ENCODE peak calls at places on chromosomes 6 and 20, in ten cellular contexts. V is esophagus squamous epithelium; I is transverse colon; Y is psoas muscle; K is heart left ventricle; A is CD8-positive, alpha-beta T cell; H is lung; W is uterus; D is IMR-90; F is SK-N-SH. C is an unnamed sample. For H3K4me1, the result is how much of the 10 kb centered on the place peaks cover.

GRCh38 chr20:40046703-40047102 is 642.3 kb downstream of the MAFB start:
- DNase-seq in V (no peak), I (no peak), Y (no peak), K (no peak), A (no peak), H (no peak), W (no peak), D (no peak), F (no peak), C (no peak)

GRCh38 chr20:42589976-42590639 is 599.6 kb downstream of the PTPRT start:
- DNase-seq in V (no peak), I (no peak), Y (no peak), K (no peak), A (no peak), H (no peak), W (no peak), D (no peak), F (no peak), C (no peak)

GRCh38 chr6:14059791-14060436 is 57.7 kb upstream of the CD83 start:
- DNase-seq in V (no peak), I (no peak), Y (peak), K (peak), A (no peak), H (peak), W (no peak), D (no peak), F (peak), C (peak)

GRCh38 chr20:45937765-45938164 is 3.3 kb downstream of the PCIF1 start:
- DNase-seq in V (no peak), I (no peak), Y (no peak), K (no peak), A (no peak), H (no peak), W (no peak), D (peak), F (no peak), C (no peak)

GRCh38 chr20:53157443-53158408 is 185.6 kb downstream of the TSHZ2 start:
- DNase-seq in V (no peak), I (peak), Y (peak), K (no peak), A (peak), H (peak), W (no peak), D (peak), F (no peak), C (peak)

GRCh38 chr6:119110601-119111548 is 32.4 kb upstream of the FAM184A start:
- DNase-seq in V (no peak), I (peak), Y (no peak), K (no peak), A (peak), H (peak), W (peak), D (peak), F (peak), C (peak)

GRCh38 chr20:63230800-63231268 is 4.9 kb upstream of the BIRC7 start:
- DNase-seq in V (no peak), I (peak), Y (peak), K (peak), A (no peak), H (no peak), W (peak), D (peak), F (peak), C (peak)

GRCh38 chr6:151428336-151428735 is 23.6 kb downstream of the RMND1 start:
- DNase-seq in V (no peak), I (no peak), Y (no peak), K (no peak), A (no peak), H (no peak), W (no peak), D (no peak), F (no peak), C (no peak)

GRCh38 chr6:44111434-44112417 is 15.5 kb downstream of the MRPL14 start:
- DNase-seq in V (no peak), I (no peak), Y (no peak), K (no peak), A (no peak), H (no peak), W (no peak), D (no peak), F (no peak), C (no peak)

GRCh38 chr6:43707767-43708166 is 20.2 kb upstream of the MRPS18A start:
- DNase-seq in V (no peak), I (no peak), Y (no peak), K (no peak), A (no peak), H (no peak), W (no peak), D (no peak), F (no peak), C (no peak)

GRCh38 chr20:561437-562231 is 18.0 kb upstream of the CSNK2A1 start:
- DNase-seq in V (no peak), I (peak), Y (peak), K (peak), A (peak), H (peak), W (peak), D (peak), F (peak), C (peak)

GRCh38 chr6:109808837-109809236 is 117.7 kb downstream of the FIG4 start:
- DNase-seq in V (no peak), I (no peak), Y (no peak), K (no peak), A (no peak), H (no peak), W (no peak), D (no peak), F (no peak), C (no peak)

GRCh38 chr6:21442874-21443273 is 150.7 kb upstream of the SOX4 start:
- DNase-seq in V (no peak), I (no peak), Y (no peak), K (no peak), A (no peak), H (no peak), W (no peak), D (no peak), F (no peak), C (no peak)
- H3K4me3 ChIP-seq in V (no peak), I (no peak), Y (no peak), K (no peak), A (no peak), H (no peak), W (no peak), D (no peak), F (no peak), C (no peak)

DNA sequence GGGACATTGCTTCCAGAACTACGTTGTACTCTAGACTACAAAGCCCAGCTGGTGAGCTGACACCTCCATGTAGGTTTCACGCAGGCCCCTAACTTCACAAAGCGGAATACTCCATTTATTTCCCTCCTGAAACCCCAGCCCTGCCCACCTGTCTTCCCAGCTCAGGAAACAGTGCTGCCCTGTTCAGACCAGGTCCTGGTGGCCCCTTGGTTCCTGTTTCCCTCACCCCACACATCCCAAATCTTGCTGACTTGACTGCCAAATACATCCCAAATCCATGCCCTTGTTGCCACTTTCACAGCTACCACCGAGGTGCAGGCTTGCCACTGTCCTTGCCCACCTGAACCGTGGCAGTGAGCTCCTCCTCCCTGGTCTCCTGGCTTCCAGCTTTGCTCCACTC is 113.1 kb upstream of the PTPN1 start:
- DNase-seq in V (no peak), I (no peak), Y (no peak), K (no peak), A (no peak), H (no peak), W (no peak), D (no peak), F (no peak), C (no peak)
- H3K4me1 ChIP-seq in V (under half), I (under half), Y (half or more), K (under half), A (under half), H (under half), W (under half), D (under half), F (under half), C (under half)

GRCh38 chr20:33013701-33014326 is 6.3 kb downstream of the BPIFB2 start:
- DNase-seq in V (no peak), I (no peak), Y (no peak), K (no peak), A (no peak), H (no peak), W (no peak), D (no peak), F (no peak), C (no peak)
- TF ChIP-seq CTCF in V (no peak), I (no peak), Y (no peak), K (no peak), A (no peak), H (no peak), W (no peak), D (no peak), F (no peak), C (no peak)

GRCh38 chr20:33524261-33524660 is 34.4 kb downstream of the CBFA2T2 start:
- DNase-seq in V (no peak), I (no peak), Y (no peak), K (no peak), A (no peak), H (no peak), W (no peak), D (no peak), F (no peak), C (no peak)
- H3K4me3 ChIP-seq in V (no peak), I (no peak), Y (no peak), K (no peak), A (no peak), H (no peak), W (no peak), D (no peak), F (no peak), C (no peak)

DNA sequence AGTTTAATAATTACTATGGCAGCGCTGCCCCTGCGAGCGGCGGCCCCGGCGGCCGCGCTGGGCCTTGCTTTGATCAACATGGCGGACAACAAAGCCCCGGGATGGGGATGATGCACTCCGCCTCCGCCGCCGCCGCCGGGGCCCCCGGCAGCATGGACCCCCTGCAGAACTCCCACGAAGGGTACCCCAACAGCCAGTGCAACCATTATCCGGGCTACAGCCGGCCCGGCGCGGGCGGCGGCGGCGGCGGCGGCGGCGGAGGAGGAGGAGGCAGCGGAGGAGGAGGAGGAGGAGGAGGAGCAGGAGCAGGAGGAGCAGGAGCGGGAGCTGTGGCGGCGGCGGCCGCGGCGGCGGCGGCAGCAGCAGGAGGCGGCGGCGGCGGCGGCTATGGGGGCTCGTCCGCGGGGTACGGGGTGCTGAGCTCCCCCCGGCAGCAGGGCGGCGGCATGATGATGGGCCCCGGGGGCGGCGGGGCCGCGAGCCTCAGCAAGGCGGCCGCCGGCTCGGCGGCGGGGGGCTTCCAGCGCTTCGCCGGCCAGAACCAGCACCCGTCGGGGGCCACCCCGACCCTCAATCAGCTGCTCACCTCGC is 1.5 kb downstream of the ARID1B start:
- DNase-seq in V (no peak), I (peak), Y (peak), K (peak), A (peak), H (peak), W (peak), D (no peak), F (no peak), C (peak)
- H3K4me1 ChIP-seq in V (under half), I (under half), Y (under half), K (under half), A (under half), H (under half), W (under half), D (under half), F (under half), C (under half)